ENCODE peak calls at places on chromosomes 6 and 20, in six cellular contexts. I is stomach, A is sigmoid colon, S is tibial nerve, W is transverse colon, Z is A549. M is an unnamed sample.

GRCh38 chr20:25281541-25281991 is 33.7 kb downstream of the PYGB start:
- DNase-seq in I (peak), A (peak), S (peak), W (peak), Z (no peak), M (peak)

GRCh38 chr6:98927534-98927933 is 20.2 kb downstream of the FBXL4 start:
- DNase-seq in I (peak), A (no peak), S (no peak), W (no peak), Z (no peak), M (no peak)

GRCh38 chr20:16607364-16608264 is 34.4 kb upstream of the KIF16B start:
- DNase-seq in I (no peak), A (no peak), S (no peak), W (peak), Z (no peak), M (no peak)

GRCh38 chr20:11921326-11921725 is 3.6 kb downstream of the BTBD3 start:
- DNase-seq in I (no peak), A (no peak), S (no peak), W (no peak), Z (no peak), M (no peak)

GRCh38 chr20:63100401-63100925 is 93.7 kb upstream of the BHLHE23 start:
- DNase-seq in I (no peak), A (peak), S (no peak), W (peak), Z (no peak), M (peak)

GRCh38 chr6:3624268-3625136 is 127.0 kb downstream of the PXDC1 start:
- DNase-seq in I (no peak), A (no peak), S (no peak), W (no peak), Z (no peak), M (no peak)

GRCh38 chr6:44126320-44127149 is 717 bp downstream of the MRPL14 start:
- DNase-seq in I (peak), A (peak), S (no peak), W (peak), Z (peak), M (peak)

GRCh38 chr20:34479627-34480026 is 36.6 kb upstream of the DYNLRB1 start:
- DNase-seq in I (no peak), A (no peak), S (no peak), W (no peak), Z (no peak), M (no peak)

GRCh38 chr6:97009781-97010492 is 85.4 kb downstream of the KLHL32 start:
- DNase-seq in I (no peak), A (no peak), S (no peak), W (no peak), Z (no peak), M (no peak)

GRCh38 chr6:129621252-129621651 is 88.7 kb downstream of the ARHGAP18 start:
- DNase-seq in I (peak), A (no peak), S (no peak), W (peak), Z (no peak), M (no peak)

GRCh38 chr6:100300221-100300736 is 164.4 kb downstream of the SIM1 start:
- DNase-seq in I (no peak), A (no peak), S (no peak), W (no peak), Z (peak), M (no peak)

GRCh38 chr6:169725270-169726048 is 1.2 kb upstream of the PHF10 start:
- DNase-seq in I (peak), A (peak), S (no peak), W (peak), Z (peak), M (peak)

GRCh38 chr6:44128020-44128917 is 915 bp downstream of the TMEM63B start:
- DNase-seq in I (peak), A (peak), S (no peak), W (peak), Z (peak), M (peak)

GRCh38 chr20:57476073-57476526 is 48.8 kb downstream of the CTCFL start:
- DNase-seq in I (no peak), A (peak), S (no peak), W (no peak), Z (no peak), M (no peak)

GRCh38 chr20:43959079-43959919 is 44.6 kb downstream of the TOX2 start:
- DNase-seq in I (no peak), A (no peak), S (no peak), W (peak), Z (no peak), M (no peak)

GRCh38 chr6:130457605-130458004 is 91.8 kb downstream of the TMEM200A start:
- DNase-seq in I (no peak), A (no peak), S (no peak), W (no peak), Z (no peak), M (no peak)

GRCh38 chr20:32567384-32568178 is 17.6 kb downstream of the NOL4L start:
- DNase-seq in I (no peak), A (no peak), S (no peak), W (no peak), Z (no peak), M (no peak)

GRCh38 chr20:9235518-9235917 is 166.6 kb downstream of the PLCB4 start:
- DNase-seq in I (no peak), A (no peak), S (no peak), W (no peak), Z (no peak), M (no peak)

GRCh38 chr20:21390768-21391167 is 6.6 kb downstream of the NKX2-4 start:
- DNase-seq in I (no peak), A (no peak), S (no peak), W (no peak), Z (no peak), M (no peak)

GRCh38 chr6:53987527-53987888 is 123.7 kb upstream of the MLIP start:
- DNase-seq in I (no peak), A (no peak), S (no peak), W (no peak), Z (no peak), M (no peak)

GRCh38 chr6:160461641-160462040 is 113.5 kb downstream of the SLC22A3 start:
- DNase-seq in I (no peak), A (no peak), S (no peak), W (no peak), Z (no peak), M (no peak)

GRCh38 chr6:111417181-111417585 is 65.8 kb downstream of the REV3L start:
- DNase-seq in I (no peak), A (peak), S (no peak), W (no peak), Z (no peak), M (no peak)

GRCh38 chr20:63290677-63291472 is 2.1 kb upstream of the COL20A1 start:
- DNase-seq in I (peak), A (no peak), S (no peak), W (peak), Z (peak), M (no peak)

GRCh38 chr6:125273965-125274364 is 27.8 kb downstream of the HDDC2 start:
- DNase-seq in I (peak), A (peak), S (no peak), W (peak), Z (no peak), M (no peak)

GRCh38 chr20:59469266-59470252 is 134.8 kb upstream of the PHACTR3 start:
- DNase-seq in I (no peak), A (peak), S (no peak), W (no peak), Z (no peak), M (no peak)

GRCh38 chr6:37131960-37132253 is 38.0 kb upstream of the PIM1 start:
- DNase-seq in I (no peak), A (no peak), S (no peak), W (no peak), Z (no peak), M (no peak)

GRCh38 chr20:63626424-63627128 is at the start of gene GMEB2:
- DNase-seq in I (peak), A (peak), S (peak), W (peak), Z (peak), M (peak)

GRCh38 chr20:46875059-46875458 is 19.6 kb upstream of the EYA2 start:
- DNase-seq in I (no peak), A (no peak), S (no peak), W (no peak), Z (no peak), M (no peak)

GRCh38 chr6:145866449-145867401 is 52.1 kb upstream of the FBXO30 start:
- DNase-seq in I (no peak), A (no peak), S (no peak), W (no peak), Z (no peak), M (no peak)

GRCh38 chr6:112501705-112502104 is 154.6 kb downstream of the RFPL4B start:
- DNase-seq in I (no peak), A (no peak), S (no peak), W (no peak), Z (no peak), M (peak)

GRCh38 chr6:55175078-55175777 is 913 bp downstream of the HCRTR2 start:
- DNase-seq in I (no peak), A (no peak), S (no peak), W (no peak), Z (no peak), M (no peak)

GRCh38 chr20:58634818-58635665 is 16.0 kb upstream of the STX16 start:
- DNase-seq in I (no peak), A (peak), S (no peak), W (no peak), Z (no peak), M (peak)

GRCh38 chr6:119284861-119285521 is 64.6 kb downstream of the MAN1A1 start:
- DNase-seq in I (no peak), A (no peak), S (no peak), W (no peak), Z (no peak), M (no peak)
- H3K4me3 ChIP-seq in I (no peak), A (no peak), S (no peak), W (no peak), Z (no peak), M (no peak)

GRCh38 chr6:39113788-39114187 is 1.2 kb downstream of the SAYSD1 start:
- DNase-seq in I (no peak), A (no peak), S (no peak), W (no peak), Z (no peak), M (no peak)

GRCh38 chr6:39111280-39111679 is 3.7 kb downstream of the SAYSD1 start:
- DNase-seq in I (no peak), A (no peak), S (no peak), W (no peak), Z (no peak), M (no peak)

GRCh38 chr6:39118921-39119320 is 3.9 kb upstream of the SAYSD1 start:
- DNase-seq in I (no peak), A (no peak), S (no peak), W (no peak), Z (no peak), M (no peak)

GRCh38 chr6:39114395-39114706 is 635 bp downstream of the SAYSD1 start:
- DNase-seq in I (no peak), A (no peak), S (no peak), W (no peak), Z (peak), M (no peak)

DNA sequence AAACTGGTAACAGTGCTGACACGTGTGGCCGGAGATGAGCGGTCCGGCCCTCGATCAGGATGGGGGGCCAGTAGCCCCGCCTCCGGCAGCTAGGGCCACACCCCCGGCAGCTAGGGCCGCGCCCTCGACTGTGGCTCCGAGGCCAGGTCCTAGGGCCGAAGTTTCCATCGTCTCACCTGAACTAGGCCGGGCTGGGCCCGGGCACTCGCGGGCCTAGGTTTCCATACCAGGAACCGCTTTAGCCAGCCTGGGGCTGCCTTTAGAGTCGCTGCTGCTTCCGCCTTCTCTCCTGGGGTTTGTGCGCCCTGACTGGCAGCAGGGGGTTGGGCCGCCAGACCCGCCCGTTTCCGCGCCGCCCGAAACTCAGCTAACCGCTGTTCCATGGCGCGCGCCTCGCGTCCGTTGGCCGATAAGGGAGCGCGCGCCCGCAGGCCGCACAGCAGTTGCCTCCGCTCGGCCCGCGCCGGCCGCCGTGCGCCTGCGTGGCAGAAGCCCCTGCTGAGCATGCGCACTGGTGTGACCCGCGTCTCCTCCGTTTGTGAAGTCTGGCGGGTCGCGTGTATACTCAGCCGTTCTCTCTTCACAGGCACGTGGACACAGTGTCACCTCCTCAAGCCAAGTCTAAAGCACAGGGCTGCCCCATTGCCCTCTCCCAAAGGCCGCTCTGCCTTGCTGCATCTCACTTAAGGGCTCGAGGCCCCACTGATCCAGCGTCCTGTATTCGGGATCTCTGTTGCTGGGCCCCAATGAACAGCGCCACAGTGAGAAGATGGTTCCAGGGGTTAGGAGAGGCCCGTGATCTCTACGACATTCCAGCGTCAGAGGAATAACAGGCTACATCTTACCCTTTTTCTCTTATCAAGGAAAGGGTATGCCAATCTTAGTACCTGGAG is at the start of gene SAYSD1:
- DNase-seq in I (peak), A (peak), S (peak), W (peak), Z (peak), M (peak)
- TF ChIP-seq POLR2A in I (no peak), A (no peak), S (peak), W (peak), Z (peak), M (peak)

GRCh38 chr6:167826230-167827061 is at the start of gene AFDN:
- DNase-seq in I (peak), A (peak), S (peak), W (peak), Z (peak), M (peak)

GRCh38 chr6:167824591-167825041 is 2.1 kb upstream of the AFDN start:
- DNase-seq in I (no peak), A (peak), S (no peak), W (no peak), Z (no peak), M (no peak)

GRCh38 chr6:167827062-167827587 is 414 bp downstream of the AFDN start:
- DNase-seq in I (peak), A (peak), S (no peak), W (peak), Z (no peak), M (peak)

GRCh38 chr6:167825759-167826229 is 917 bp upstream of the AFDN start:
- DNase-seq in I (peak), A (peak), S (no peak), W (peak), Z (peak), M (peak)

GRCh38 chr6:167825059-167825758 is 1.5 kb upstream of the AFDN start:
- DNase-seq in I (no peak), A (peak), S (peak), W (no peak), Z (no peak), M (no peak)
- TF ChIP-seq EP300 in I (no peak), A (no peak), S (no peak), W (no peak), Z (no peak), M (no peak)

GRCh38 chr6:2110504-2110903 is 134.9 kb downstream of the GMDS start:
- DNase-seq in I (no peak), A (no peak), S (no peak), W (no peak), Z (no peak), M (no peak)
- H3K4me3 ChIP-seq in I (no peak), A (no peak), S (no peak), W (no peak), Z (no peak), M (no peak)

GRCh38 chr6:57317060-57317943 is at the start of gene PRIM2:
- DNase-seq in I (peak), A (peak), S (peak), W (peak), Z (peak), M (peak)

GRCh38 chr6:57315851-57316250 is 1.6 kb upstream of the PRIM2 start:
- DNase-seq in I (no peak), A (peak), S (no peak), W (no peak), Z (no peak), M (no peak)

GRCh38 chr6:57313711-57314471 is 3.5 kb upstream of the PRIM2 start:
- DNase-seq in I (no peak), A (peak), S (no peak), W (peak), Z (peak), M (no peak)

GRCh38 chr6:57313009-57313408 is 4.4 kb upstream of the PRIM2 start:
- DNase-seq in I (no peak), A (no peak), S (no peak), W (no peak), Z (no peak), M (no peak)

GRCh38 chr6:57316581-57317059 is 810 bp upstream of the PRIM2 start:
- DNase-seq in I (peak), A (peak), S (peak), W (peak), Z (peak), M (peak)
- TF ChIP-seq POLR2A in I (no peak), A (no peak), S (peak), W (no peak), Z (peak), M (no peak)